ENCODE peak calls at places on chromosomes 12 and 14, in four cellular contexts. U, S, T and A are unnamed samples.

GRCh38 chr12:130747867-130748740 is 32.0 kb upstream of the RIMBP2 start:
- DNase-seq in U (peak), S (peak), T (peak), A (peak)

GRCh38 chr12:57868870-57869609 is 22.5 kb upstream of the CTDSP2 start:
- DNase-seq in U (peak), S (peak), T (no peak), A (no peak)

GRCh38 chr12:103272949-103273348 is 222.8 kb downstream of the C12orf42 start:
- DNase-seq in U (no peak), S (no peak), T (no peak), A (no peak)

GRCh38 chr14:69880051-69880487 is 853 bp downstream of the SMOC1 start:
- DNase-seq in U (no peak), S (peak), T (no peak), A (no peak)

GRCh38 chr14:100622234-100622633 is 35.0 kb upstream of the BEGAIN start:
- DNase-seq in U (no peak), S (no peak), T (no peak), A (no peak)

GRCh38 chr12:130013771-130014484 is 110.1 kb upstream of the TMEM132D start:
- DNase-seq in U (peak), S (no peak), T (no peak), A (peak)

GRCh38 chr12:4134434-4134762 is 139.2 kb upstream of the CCND2 start:
- DNase-seq in U (peak), S (no peak), T (no peak), A (no peak)

GRCh38 chr14:32933943-32934890 is 4.5 kb upstream of the NPAS3 start:
- DNase-seq in U (peak), S (no peak), T (no peak), A (no peak)

GRCh38 chr14:60723218-60724079 is 702 bp downstream of the SIX4 start:
- DNase-seq in U (peak), S (peak), T (peak), A (peak)

GRCh38 chr14:51732494-51733080 is 80.9 kb downstream of the FRMD6 start:
- DNase-seq in U (no peak), S (no peak), T (no peak), A (no peak)

GRCh38 chr14:31510222-31510621 is 22.4 kb upstream of the GPR33 start:
- DNase-seq in U (no peak), S (no peak), T (no peak), A (no peak)

GRCh38 chr14:54599932-54600331 is 33.0 kb downstream of the SAMD4A start:
- DNase-seq in U (no peak), S (no peak), T (no peak), A (no peak)

GRCh38 chr12:38324896-38325295 is 8.3 kb downstream of the ALG10B start:
- DNase-seq in U (no peak), S (no peak), T (no peak), A (no peak)

GRCh38 chr12:56565510-56566101 is 44.0 kb downstream of the RBMS2 start:
- DNase-seq in U (peak), S (peak), T (peak), A (peak)

GRCh38 chr12:109822951-109823411 is 10.2 kb downstream of the TRPV4 start:
- DNase-seq in U (no peak), S (no peak), T (no peak), A (no peak)

GRCh38 chr14:70265422-70265821 is 76.7 kb upstream of the SLC8A3 start:
- DNase-seq in U (no peak), S (no peak), T (no peak), A (no peak)

GRCh38 chr12:70722584-70723343 is 85.5 kb upstream of the PTPRB start:
- DNase-seq in U (no peak), S (no peak), T (no peak), A (peak)

GRCh38 chr12:102638777-102639176 is 158.4 kb upstream of the IGF1 start:
- DNase-seq in U (no peak), S (no peak), T (no peak), A (no peak)

GRCh38 chr12:26636710-26637328 is 196.2 kb downstream of the ITPR2 start:
- DNase-seq in U (no peak), S (no peak), T (no peak), A (no peak)

GRCh38 chr14:23445773-23446172 is 10.3 kb upstream of the MYH7 start:
- DNase-seq in U (no peak), S (peak), T (no peak), A (no peak)

GRCh38 chr12:31965090-31965489 is 5.9 kb downstream of the RESF1 start:
- DNase-seq in U (no peak), S (no peak), T (no peak), A (peak)

GRCh38 chr14:81464253-81465001 is 64.3 kb upstream of the STON2 start:
- DNase-seq in U (peak), S (no peak), T (no peak), A (peak)

GRCh38 chr12:72692338-72692737 is 420.2 kb downstream of the TRHDE start:
- DNase-seq in U (no peak), S (no peak), T (no peak), A (no peak)

GRCh38 chr12:57127101-57127709 is 1.1 kb upstream of the LRP1 start:
- DNase-seq in U (peak), S (peak), T (peak), A (peak)

GRCh38 chr14:48325486-48325885 is 650.1 kb upstream of the MDGA2 start:
- DNase-seq in U (no peak), S (no peak), T (no peak), A (no peak)

GRCh38 chr12:76587428-76588178 is 28.0 kb upstream of the OSBPL8 start:
- DNase-seq in U (no peak), S (no peak), T (no peak), A (no peak)

GRCh38 chr14:77615231-77616132 is 955 bp downstream of the SPTLC2 start:
- DNase-seq in U (no peak), S (peak), T (no peak), A (peak)

GRCh38 chr12:43113616-43114015 is 438.4 kb downstream of the ADAMTS20 start:
- DNase-seq in U (no peak), S (no peak), T (no peak), A (no peak)

GRCh38 chr14:44528180-44528579 is 21.1 kb upstream of the FSCB start:
- DNase-seq in U (no peak), S (no peak), T (no peak), A (no peak)

GRCh38 chr14:75306917-75307699 is 28.5 kb downstream of the FOS start:
- DNase-seq in U (no peak), S (peak), T (peak), A (peak)

GRCh38 chr12:2733493-2734252 is 61.1 kb upstream of the FKBP4 start:
- DNase-seq in U (no peak), S (no peak), T (no peak), A (no peak)

GRCh38 chr12:82300611-82301010 is 57.6 kb downstream of the CCDC59 start:
- DNase-seq in U (no peak), S (no peak), T (no peak), A (no peak)

DNA sequence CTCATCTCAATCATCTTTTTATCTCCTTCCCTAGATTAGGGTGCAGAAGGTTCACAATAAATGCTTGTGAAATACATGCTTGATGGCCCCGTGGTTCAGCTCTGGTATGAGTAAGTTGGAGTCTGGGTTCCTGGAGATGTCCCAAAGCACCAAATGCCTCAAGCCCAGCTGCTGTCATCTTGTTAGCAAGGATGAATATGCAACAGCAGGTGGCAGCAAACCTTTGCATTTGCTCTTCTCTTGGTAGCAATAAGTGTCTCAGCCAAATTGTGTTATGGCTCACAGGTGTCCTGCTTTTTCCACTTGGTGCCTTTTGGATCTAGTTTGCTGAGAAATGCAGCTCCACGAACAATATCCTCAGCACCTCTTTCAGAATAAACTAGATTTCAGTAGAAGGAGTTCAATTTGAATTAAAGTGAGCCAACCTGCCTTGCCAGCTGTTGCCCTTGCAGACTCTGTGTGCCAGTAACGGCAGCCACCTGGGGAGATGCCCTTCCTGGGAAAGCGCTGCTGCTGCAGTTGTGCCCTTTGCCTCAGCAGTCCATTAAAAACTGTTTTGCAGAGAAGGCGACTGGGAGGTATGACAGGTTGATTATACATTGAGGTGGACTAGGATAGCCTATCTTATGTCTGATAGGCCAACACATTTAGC is 417.3 kb downstream of the SNAPC1 start:
- DNase-seq in U (peak), S (peak), T (peak), A (peak)
- TF ChIP-seq CTCF in U (peak), S (peak), T (no peak), A (peak)

DNA sequence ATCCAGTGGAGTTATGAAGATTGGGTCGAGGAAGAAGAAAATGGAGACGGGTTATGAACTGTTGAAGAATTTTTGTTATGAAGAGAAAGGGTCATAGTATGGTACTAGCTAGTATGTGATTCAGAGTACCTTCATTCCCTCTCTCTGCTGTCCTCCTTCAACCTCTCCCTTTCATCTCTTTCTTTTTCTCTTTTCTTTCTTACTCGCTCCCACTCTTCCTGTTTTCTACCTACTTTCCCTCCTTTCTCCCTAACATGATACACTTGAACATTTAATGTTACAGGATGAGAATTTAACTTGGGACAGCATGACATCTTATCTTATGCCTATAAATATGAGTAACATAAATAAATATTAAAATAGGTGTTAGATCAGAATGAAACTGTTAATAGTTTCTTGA is 112.9 kb downstream of the CCDC91 start:
- DNase-seq in U (no peak), S (no peak), T (no peak), A (no peak)
- TF ChIP-seq CTCF in U (no peak), S (no peak), T (no peak), A (no peak)

GRCh38 chr12:19707948-19708409 is 268.7 kb downstream of the AEBP2 start:
- DNase-seq in U (no peak), S (no peak), T (no peak), A (no peak)
- TF ChIP-seq CTCF in U (peak), S (no peak), T (no peak), A (peak)

DNA sequence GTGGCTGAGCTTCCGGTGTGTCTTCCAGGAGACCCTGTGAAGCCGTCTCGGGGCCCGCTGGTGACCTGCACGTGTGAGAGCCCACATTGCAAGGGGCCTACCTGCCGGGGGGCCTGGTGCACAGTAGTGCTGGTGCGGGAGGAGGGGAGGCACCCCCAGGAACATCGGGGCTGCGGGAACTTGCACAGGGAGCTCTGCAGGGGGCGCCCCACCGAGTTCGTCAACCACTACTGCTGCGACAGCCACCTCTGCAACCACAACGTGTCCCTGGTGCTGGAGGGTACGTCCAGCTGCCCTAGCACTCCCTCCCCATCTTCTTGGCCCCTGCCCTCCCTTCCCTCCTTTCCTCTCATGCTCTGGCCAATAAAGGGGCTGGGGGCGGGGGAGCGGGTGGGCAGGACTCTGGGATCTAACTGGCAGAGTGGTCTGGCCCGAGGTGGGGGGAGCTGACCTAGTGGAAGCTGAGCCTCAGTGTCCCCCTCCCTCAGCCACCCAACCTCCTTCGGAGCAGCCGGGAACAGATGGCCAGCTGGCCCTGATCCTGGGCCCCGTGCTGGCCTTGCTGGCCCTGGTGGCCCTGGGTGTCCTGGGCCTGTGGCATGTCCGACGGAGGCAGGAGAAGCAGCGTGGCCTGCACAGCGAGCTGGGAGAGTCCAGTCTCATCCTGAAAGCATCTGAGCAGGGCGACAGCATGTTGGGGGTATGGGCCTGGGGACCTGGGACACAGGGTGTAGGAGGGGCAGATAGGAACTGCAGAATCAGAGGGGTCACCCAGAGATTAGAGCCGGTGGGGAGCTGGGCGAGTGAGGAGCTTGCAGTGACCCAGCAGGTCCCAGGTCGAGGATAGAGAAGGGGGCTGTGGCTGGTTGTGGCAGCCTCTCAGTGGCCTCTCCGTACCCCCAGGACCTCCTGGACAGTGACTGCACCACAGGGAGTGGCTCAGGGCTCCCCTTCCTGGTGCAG is 6.0 kb downstream of the ACVRL1 start:
- DNase-seq in U (peak), S (no peak), T (no peak), A (no peak)
- TF ChIP-seq CTCF in U (peak), S (no peak), T (no peak), A (no peak)

GRCh38 chr14:58131386-58131785 is 20.6 kb downstream of the ARMH4 start:
- DNase-seq in U (no peak), S (no peak), T (no peak), A (no peak)
- TF ChIP-seq CTCF in U (peak), S (no peak), T (no peak), A (no peak)

DNA sequence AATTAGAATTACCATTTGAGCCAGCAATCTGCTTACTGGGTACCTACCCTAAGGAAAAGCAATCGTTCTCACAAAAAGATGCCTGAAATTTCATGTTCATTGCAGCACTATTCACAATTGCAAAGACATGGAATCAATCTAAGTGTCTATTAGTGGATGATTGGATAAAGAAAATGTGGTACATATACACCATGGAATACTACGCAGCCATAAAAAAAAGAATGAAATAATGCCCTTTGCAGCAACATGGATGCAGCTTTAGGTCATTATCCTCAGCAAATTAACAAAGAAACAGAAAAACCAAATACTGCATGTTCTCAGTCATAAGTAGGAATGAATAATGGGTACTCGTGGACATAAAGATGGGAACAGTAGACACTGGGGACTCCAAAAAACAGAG is 89.8 kb upstream of the MAP1LC3B2 start:
- DNase-seq in U (no peak), S (no peak), T (no peak), A (no peak)
- TF ChIP-seq CTCF in U (no peak), S (no peak), T (no peak), A (no peak)